ENCODE peak calls at places on chromosomes 6 and 20, in four cellular contexts. X is stomach, U is heart right ventricle, F is tibial artery. I is an unnamed sample.

GRCh38 chr20:11544029-11544678 is 373.5 kb upstream of the BTBD3 start:
- DNase-seq in F (no peak), X (no peak), U (no peak), I (no peak)

GRCh38 chr20:49392745-49393144 is 89.7 kb downstream of the KCNB1 start:
- DNase-seq in U (no peak), X (no peak), F (no peak), I (no peak)

GRCh38 chr6:118353564-118353963 is 194.5 kb upstream of the PLN start:
- DNase-seq in U (no peak), X (no peak), F (no peak), I (no peak)

GRCh38 chr20:62205618-62206387 is 14.3 kb downstream of the HRH3 start:
- DNase-seq in X (no peak), U (peak), F (no peak), I (no peak)

GRCh38 chr6:116492331-116493067 is 18.9 kb upstream of the CALHM5 start:
- DNase-seq in U (no peak), F (no peak), X (no peak), I (no peak)

GRCh38 chr6:161351855-161352254 is 78.0 kb upstream of the AGPAT4 start:
- DNase-seq in U (no peak), F (no peak), X (no peak), I (no peak)

GRCh38 chr6:91081452-91082067 is 494.7 kb upstream of the MAP3K7 start:
- DNase-seq in X (no peak), U (no peak), F (no peak), I (no peak)

GRCh38 chr20:1674361-1674760 is 16.8 kb upstream of the SIRPG start:
- DNase-seq in X (peak), U (no peak), F (no peak), I (no peak)

GRCh38 chr20:32971703-32972161 is 32.5 kb downstream of the SUN5 start:
- DNase-seq in U (no peak), F (no peak), X (no peak), I (no peak)

GRCh38 chr6:72930733-72931132 is 294.6 kb downstream of the KHDC1L start:
- DNase-seq in F (no peak), U (no peak), X (no peak), I (no peak)
- TF ChIP-seq CTCF in F (no peak), U (no peak), X (no peak), I (no peak)

DNA sequence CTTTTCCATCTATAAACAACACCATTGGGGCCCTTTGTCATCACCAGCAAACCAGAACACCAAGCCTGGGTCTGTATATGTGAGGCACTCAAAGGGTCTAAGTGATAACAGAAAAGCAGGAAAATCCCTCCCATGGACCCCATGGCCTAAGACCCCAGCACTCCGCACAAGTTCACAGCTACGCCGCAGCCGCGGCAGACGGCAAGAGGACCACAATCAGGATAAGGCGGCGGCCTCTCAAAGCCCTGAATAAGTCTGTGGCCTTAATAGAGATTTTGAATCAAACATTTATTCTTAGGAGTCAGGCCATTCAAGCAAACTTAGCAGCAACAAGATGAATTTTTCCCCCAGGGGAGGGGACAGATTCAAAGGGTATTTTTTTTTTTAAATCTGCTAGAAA is 2.9 kb downstream of the ZBTB46 start:
- DNase-seq in F (no peak), U (no peak), X (no peak), I (no peak)
- H3K27ac ChIP-seq in F (no peak), U (peak), X (no peak), I (no peak)

GRCh38 chr20:36493013-36493800 is 48.1 kb upstream of the MYL9 start:
- DNase-seq in U (no peak), F (no peak), X (no peak), I (no peak)
- TF ChIP-seq CTCF in U (peak), F (no peak), X (no peak), I (no peak)

GRCh38 chr6:15266423-15266996 is 20.6 kb downstream of the JARID2 start:
- DNase-seq in U (no peak), X (no peak), F (no peak), I (no peak)
- H3K27ac ChIP-seq in U (peak), X (no peak), F (no peak), I (peak)

GRCh38 chr6:11021003-11021402 is 23.1 kb downstream of the ELOVL2 start:
- DNase-seq in X (no peak), U (no peak), F (no peak), I (no peak)

GRCh38 chr6:11016452-11016851 is 27.7 kb downstream of the ELOVL2 start:
- DNase-seq in U (no peak), X (no peak), F (no peak), I (no peak)

GRCh38 chr6:11018225-11018624 is 25.9 kb downstream of the ELOVL2 start:
- DNase-seq in F (no peak), U (no peak), X (no peak), I (no peak)

GRCh38 chr6:11013671-11014070 is 30.4 kb downstream of the ELOVL2 start:
- DNase-seq in U (no peak), F (no peak), X (no peak), I (no peak)

DNA sequence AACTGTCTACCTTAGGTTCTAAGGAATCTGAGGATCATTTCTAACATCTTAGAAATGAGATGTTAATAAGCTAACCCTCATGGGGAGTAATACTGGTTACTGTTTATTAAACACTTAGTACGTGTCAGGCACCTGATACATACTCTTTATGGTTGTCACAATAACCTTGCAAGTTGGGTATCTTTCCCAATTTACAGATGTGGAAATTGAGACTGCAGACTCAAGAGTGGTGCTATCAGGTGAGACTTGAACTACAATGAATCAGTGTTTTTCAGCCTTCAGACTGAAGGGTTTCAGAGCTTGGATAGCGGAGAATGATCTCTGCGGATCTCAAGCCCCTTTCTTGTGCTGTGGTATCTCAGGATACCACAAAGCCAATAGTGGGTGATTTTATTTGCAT is 27.0 kb downstream of the ELOVL2 start:
- DNase-seq in X (no peak), U (no peak), F (no peak), I (no peak)
- TF ChIP-seq CTCF in X (no peak), U (no peak), F (no peak), I (no peak)

DNA sequence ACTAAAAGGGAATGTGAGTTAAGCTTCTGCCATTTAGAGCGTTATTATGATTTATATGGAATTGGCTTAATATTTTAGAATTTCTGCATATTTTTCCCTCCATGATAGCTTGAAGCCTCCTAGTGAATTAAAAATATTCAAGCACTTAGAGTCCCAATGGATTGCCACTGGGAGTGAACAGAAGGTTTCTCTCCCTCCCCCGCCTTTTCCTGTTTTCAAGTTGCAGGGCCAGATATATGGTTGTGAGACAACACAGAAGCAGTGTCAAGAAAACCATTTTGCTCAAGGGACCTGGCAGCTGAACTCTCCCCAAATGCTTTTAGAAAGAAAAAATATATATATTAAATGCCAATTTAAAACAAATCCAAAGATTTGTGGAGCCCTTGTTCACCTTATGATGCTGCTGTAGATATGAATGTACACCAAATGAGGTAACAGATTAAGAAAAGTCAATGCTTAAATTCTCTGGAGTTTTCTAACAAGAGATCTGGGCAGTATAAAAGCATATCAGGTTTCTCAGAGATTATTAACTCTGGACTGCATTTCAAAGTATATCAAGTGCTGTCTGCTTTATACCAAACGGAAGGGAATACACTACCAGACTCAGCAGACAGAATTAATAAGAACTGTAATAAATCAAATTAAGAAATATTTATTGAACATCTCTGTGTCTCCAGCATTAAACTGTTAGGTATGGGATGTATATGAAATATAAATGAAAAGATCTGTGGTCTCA is 357.4 kb downstream of the HDGFL1 start:
- DNase-seq in F (no peak), U (no peak), X (no peak), I (no peak)
- H3K27ac ChIP-seq in F (no peak), U (peak), X (no peak), I (no peak)

DNA sequence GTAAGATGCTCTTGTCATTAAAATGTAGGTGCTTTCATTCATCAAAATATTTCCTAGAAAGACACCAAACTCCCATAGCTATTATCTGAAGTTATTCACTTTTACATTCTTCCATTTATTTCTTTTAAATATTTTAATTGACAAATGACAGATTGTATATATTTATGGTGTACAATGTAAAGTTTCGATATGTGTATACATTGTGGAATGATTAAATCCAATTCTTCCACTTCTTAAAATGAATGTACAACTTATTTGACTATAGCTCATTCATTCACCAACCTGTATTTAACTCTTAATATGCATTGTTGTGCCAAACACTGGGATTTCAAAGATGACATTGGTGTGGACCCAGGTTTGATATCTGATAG is 41.0 kb downstream of the CCN2 start:
- DNase-seq in U (no peak), X (no peak), F (no peak), I (no peak)
- TF ChIP-seq CTCF in U (no peak), X (peak), F (no peak), I (no peak)

I was measured in lung.